ENCODE peak calls at places on chromosomes 4 and X, in seven cellular contexts. Z, H, S, G, B, N and M are unnamed samples.

GRCh38 chr4:139223682-139224317 is 46.8 kb upstream of the ELF2 start:
- DNase-seq in S (peak; percentile 80), N (peak; percentile 83), Z (peak; percentile 67), G (peak; percentile 85), H (no peak), B (no peak), M (no peak)

GRCh38 chrX:55074851-55075467 is at the start of gene PAGE2B:
- DNase-seq in Z (no peak), H (no peak), G (no peak), S (no peak), B (no peak), N (no peak), M (no peak)

GRCh38 chr4:31896349-31896748 is 1176.2 kb downstream of the PCDH7 start:
- DNase-seq in G (no peak), N (no peak), Z (no peak), H (no peak), B (no peak), S (no peak), M (no peak)

GRCh38 chrX:6149231-6149870 is 79.3 kb downstream of the NLGN4X start:
- DNase-seq in B (peak; percentile 13), S (peak; percentile 40), Z (no peak), H (no peak), G (no peak), N (no peak), M (no peak)

GRCh38 chrX:123876177-123876576 is 16.3 kb downstream of the XIAP start:
- DNase-seq in H (no peak), B (no peak), N (no peak), Z (no peak), S (no peak), G (no peak), M (no peak)

GRCh38 chr4:145103496-145103895 is 5.4 kb downstream of the ABCE1 start:
- DNase-seq in H (no peak), G (no peak), B (no peak), S (no peak), Z (no peak), N (no peak), M (no peak)

GRCh38 chr4:31328921-31329320 is 608.8 kb downstream of the PCDH7 start:
- DNase-seq in Z (no peak), S (no peak), H (no peak), N (peak; percentile 10), B (no peak), G (no peak), M (no peak)

GRCh38 chr4:14920759-14921313 is 81.4 kb upstream of the CPEB2 start:
- DNase-seq in G (no peak), Z (no peak), H (no peak), S (no peak), N (no peak), B (peak; percentile 8), M (no peak)

DNA sequence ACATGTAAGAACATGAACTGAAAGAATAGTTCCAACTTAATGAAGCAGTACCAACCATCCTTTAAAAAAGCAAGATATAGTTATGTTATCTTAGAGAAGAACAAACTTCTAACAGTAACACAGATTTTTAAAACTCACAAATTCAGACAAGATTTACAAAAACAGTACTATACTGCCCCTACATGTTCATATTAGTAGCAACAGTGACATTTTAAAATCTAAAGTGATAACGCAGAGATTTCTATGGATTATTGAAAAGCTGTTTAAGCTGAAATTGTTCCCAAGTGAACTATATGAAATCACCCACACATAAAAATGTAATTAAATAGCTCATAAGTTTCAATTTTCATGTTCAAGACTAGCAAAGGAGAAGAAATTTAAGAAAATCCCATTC is 166.0 kb downstream of the FBXW7 start:
- DNase-seq in G (no peak), N (no peak), Z (peak; percentile 34), S (no peak), B (no peak), H (no peak), M (no peak)
- TF ChIP-seq CTCF in G (peak; percentile 40), N (peak; percentile 37), Z (peak; percentile 47), S (peak; percentile 18), B (peak; percentile 36), H (peak; percentile 24), M (no peak)

GRCh38 chrX:13488706-13489105 is 80.7 kb upstream of the EGFL6 start:
- DNase-seq in N (no peak), Z (peak; percentile 67), B (no peak), S (peak; percentile 31), H (no peak), G (no peak), M (no peak)

GRCh38 chrX:13491061-13491460 is 78.3 kb upstream of the EGFL6 start:
- DNase-seq in S (no peak), G (no peak), N (no peak), B (no peak), H (no peak), Z (no peak), M (no peak)

GRCh38 chrX:13485167-13485566 is 84.2 kb upstream of the EGFL6 start:
- DNase-seq in N (no peak), B (no peak), Z (no peak), G (no peak), S (no peak), H (no peak), M (no peak)

GRCh38 chrX:13489451-13489850 is 80.0 kb upstream of the EGFL6 start:
- DNase-seq in B (no peak), Z (peak; percentile 87), G (peak; percentile 86), H (peak; percentile 40), N (peak; percentile 69), S (peak; percentile 81), M (no peak)

GRCh38 chrX:13487731-13488505 is 81.5 kb upstream of the EGFL6 start:
- DNase-seq in B (peak; percentile 78), G (peak; percentile 94), S (peak; percentile 87), Z (peak; percentile 92), N (peak; percentile 91), H (peak; percentile 82), M (peak; percentile 56)
- H3K4me3 ChIP-seq in B (no peak overlapping the region), G (no peak overlapping the region), S (no peak overlapping the region), Z (no peak overlapping the region), N (no peak overlapping the region), H (no peak overlapping the region), M (no peak overlapping the region)

DNA sequence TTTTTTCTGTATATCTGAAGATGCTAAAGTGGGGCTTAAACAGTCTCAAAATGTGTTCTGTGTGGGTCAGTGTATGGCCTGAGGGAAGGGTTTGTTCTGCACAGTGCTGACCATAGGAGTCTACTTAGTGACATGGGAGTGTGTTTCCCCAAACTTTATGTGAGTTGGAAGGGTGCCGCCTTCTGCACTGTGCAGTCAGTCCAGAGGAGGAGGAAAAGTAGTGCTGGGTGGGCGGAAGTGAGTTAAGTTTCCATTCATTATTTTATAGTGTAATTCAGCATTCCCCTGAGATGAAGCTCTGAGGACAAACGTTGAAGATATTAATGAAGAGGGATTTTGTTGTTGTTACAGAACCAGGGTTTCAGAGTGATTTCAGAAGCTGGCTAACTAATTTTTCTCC is 2.9 kb downstream of the CHST7 start:
- DNase-seq in H (no peak), Z (no peak), S (peak; percentile 39), B (no peak), N (peak; percentile 42), G (peak; percentile 43), M (no peak)
- TF ChIP-seq CTCF in H (no peak), Z (no peak), S (no peak), B (no peak), N (no peak), G (no peak), M (no peak)

GRCh38 chrX:48940404-48940955 is 16.9 kb downstream of the OTUD5 start:
- DNase-seq in G (no peak), S (no peak), B (no peak), H (no peak), N (no peak), Z (no peak), M (no peak)

GRCh38 chrX:48945517-48946348 is 11.7 kb downstream of the OTUD5 start:
- DNase-seq in Z (peak; percentile 66), H (peak; percentile 61), N (peak; percentile 62), S (peak; percentile 29), G (peak; percentile 51), B (peak; percentile 74), M (no peak)

GRCh38 chrX:48938721-48939416 is 18.5 kb downstream of the OTUD5 start:
- DNase-seq in Z (no peak), H (no peak), S (no peak), N (no peak), G (no peak), B (no peak), M (no peak)

GRCh38 chrX:48939417-48940228 is 17.8 kb downstream of the OTUD5 start:
- DNase-seq in N (no peak), Z (no peak), H (no peak), S (no peak), G (no peak), B (no peak), M (no peak)

GRCh38 chrX:48942895-48943294 is 14.5 kb downstream of the OTUD5 start:
- DNase-seq in N (no peak), H (no peak), S (no peak), B (no peak), G (no peak), Z (no peak), M (no peak)
- H3K4me3 ChIP-seq in N (no peak overlapping the region), H (no peak overlapping the region), S (no peak overlapping the region), B (no peak overlapping the region), G (no peak overlapping the region), Z (no peak overlapping the region), M (no peak overlapping the region)

DNA sequence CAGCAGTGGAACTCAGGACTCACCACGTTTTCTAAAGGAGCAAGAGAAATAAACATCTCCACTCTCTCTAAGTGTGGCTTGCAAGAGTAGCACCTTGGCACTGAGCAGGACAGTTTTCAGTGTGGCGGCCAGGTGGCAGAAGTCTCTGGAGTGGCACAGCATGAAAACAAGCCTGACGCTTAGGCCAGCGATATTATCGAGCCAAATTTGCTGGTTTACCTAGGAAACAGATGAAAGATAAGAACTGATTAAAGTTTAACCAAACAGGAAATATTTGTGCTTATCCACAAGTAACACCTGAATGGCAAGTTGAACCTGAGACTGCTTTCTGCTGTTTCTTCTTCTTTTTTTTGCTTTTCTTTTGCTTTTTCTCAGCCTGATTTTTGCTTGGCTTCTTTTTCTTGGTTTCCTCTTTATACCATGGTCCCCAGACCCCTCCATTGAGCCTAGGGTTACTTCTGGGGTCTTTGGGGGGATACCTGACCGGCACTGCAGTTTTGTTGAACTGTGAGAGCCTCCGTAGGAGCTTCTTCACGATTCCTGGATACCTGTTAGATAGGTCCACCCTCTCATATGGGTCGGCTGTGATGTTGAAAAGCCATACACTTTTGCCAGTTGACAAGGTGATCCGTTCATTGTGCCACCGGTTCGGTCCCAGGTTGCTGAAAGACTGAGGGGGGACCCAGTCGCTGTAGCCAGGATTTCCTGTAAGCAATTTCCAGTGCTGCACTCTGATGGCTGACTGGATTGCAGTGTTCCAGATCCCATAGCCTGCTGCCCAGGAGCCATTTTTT is 77.3 kb downstream of the ARSJ start:
- DNase-seq in G (no peak), N (no peak), H (no peak), B (no peak), Z (no peak), S (no peak), M (no peak)
- TF ChIP-seq CTCF in G (no peak), N (no peak), H (no peak), B (no peak), Z (no peak), S (no peak), M (no peak)

GRCh38 chr4:125780159-125780558 is 465.4 kb downstream of the FAT4 start:
- DNase-seq in S (peak; percentile 10), N (peak; percentile 67), H (no peak), B (no peak), Z (peak; percentile 38), G (peak; percentile 28), M (no peak)
- H3K4me3 ChIP-seq in S (no peak overlapping the region), N (no peak overlapping the region), H (no peak overlapping the region), B (no peak overlapping the region), Z (no peak overlapping the region), G (no peak overlapping the region), M (no peak overlapping the region)

GRCh38 chr4:1896658-1896991 is 25.4 kb downstream of the NSD2 start:
- DNase-seq in S (no peak), Z (no peak), N (no peak), G (no peak), H (no peak), B (no peak), M (no peak)
- TF ChIP-seq CTCF in S (no peak), Z (no peak), N (no peak), G (no peak), H (no peak), B (no peak), M (no peak)

GRCh38 chr4:80336582-80336981 is 1.1 kb downstream of the CFAP299 start:
- DNase-seq in S (peak; percentile 44), B (peak; percentile 63), G (peak; percentile 42), H (peak; percentile 26), Z (peak; percentile 39), N (peak; percentile 53), M (peak; percentile 4)
- H3K4me3 ChIP-seq in S (no peak overlapping the region), B (peak overlapping the region; percentile 64), G (no peak overlapping the region), H (peak overlapping the region; percentile 48), Z (no peak overlapping the region), N (peak overlapping the region; percentile 73), M (peak overlapping the region; percentile 66)